ENCODE peak calls at places on chromosomes 11 and 22, in four cellular contexts. D is GM23248, J is neural progenitor cell, K is PC-3. I is an unnamed sample.

GRCh38 chr11:75325713-75326438 is 25.6 kb downstream of the ARRB1 start:
- DNase-seq in D (peak; percentile 98), J (no peak), K (peak; percentile 89), I (no peak)

GRCh38 chr11:112285918-112286317 is 25.3 kb upstream of the PLET1 start:
- DNase-seq in D (peak; percentile 56), J (peak; percentile 36), K (no peak), I (no peak)

GRCh38 chr11:106086135-106086534 is 8.7 kb downstream of the AASDHPPT start:
- DNase-seq in D (no peak), J (no peak), K (no peak), I (no peak)

GRCh38 chr11:33147559-33147958 is 13.7 kb downstream of the CSTF3 start:
- DNase-seq in D (no peak), J (no peak), K (peak; percentile 74), I (no peak)

GRCh38 chr11:1231396-1232327 is 8.8 kb downstream of the MUC5B start:
- DNase-seq in D (no peak), J (no peak), K (no peak), I (no peak)

GRCh38 chr11:2213890-2214526 is 42.4 kb upstream of the TH start:
- DNase-seq in D (no peak), J (no peak), K (no peak), I (no peak)

GRCh38 chr22:17411213-17411612 is 42.0 kb downstream of the CECR2 start:
- DNase-seq in D (no peak), J (no peak), K (no peak), I (no peak)

GRCh38 chr11:9091044-9091936 is at the start of gene SCUBE2:
- DNase-seq in D (peak; percentile 48), J (peak; percentile 68), K (no peak), I (no peak)

GRCh38 chr11:10022764-10023163 is 271.3 kb downstream of the SBF2 start:
- DNase-seq in D (no peak), J (no peak), K (no peak), I (no peak)

GRCh38 chr11:45920531-45921477 is 1.7 kb upstream of the LARGE2 start:
- DNase-seq in D (no peak), J (peak; percentile 33), K (no peak), I (no peak)

GRCh38 chr11:111269146-111269868 is 23.8 kb downstream of the POU2AF2 start:
- DNase-seq in D (no peak), J (peak; percentile 50), K (no peak), I (no peak)

GRCh38 chr22:30596886-30597285 is 5.2 kb upstream of the PES1 start:
- DNase-seq in D (no peak), J (no peak), K (no peak), I (no peak)

GRCh38 chr11:1744137-1744878 is 6.1 kb downstream of the IFITM10 start:
- DNase-seq in D (peak; percentile 19), J (no peak), K (no peak), I (no peak)

GRCh38 chr11:58788355-58789023 is 56.0 kb downstream of the GLYATL2 start:
- DNase-seq in D (peak; percentile 78), J (peak; percentile 57), K (peak; percentile 91), I (peak; percentile 66)

GRCh38 chr11:134980819-134981710 is 569.0 kb upstream of the B3GAT1 start:
- DNase-seq in D (no peak), J (no peak), K (no peak), I (no peak)

GRCh38 chr11:71519546-71519945 is 7.5 kb upstream of the KRTAP5-7 start:
- DNase-seq in D (no peak), J (no peak), K (no peak), I (no peak)

GRCh38 chr11:34840736-34841386 is 75.3 kb downstream of the APIP start:
- DNase-seq in D (peak; percentile 35), J (peak; percentile 46), K (peak; percentile 27), I (peak; percentile 67)

GRCh38 chr11:8099291-8099899 is 18.4 kb downstream of the TUB start:
- DNase-seq in D (peak; percentile 76), J (peak; percentile 75), K (peak; percentile 83), I (peak; percentile 70)

GRCh38 chr11:64607381-64608259 is 16.6 kb downstream of the SLC22A12 start:
- DNase-seq in D (peak; percentile 66), J (peak; percentile 56), K (peak; percentile 33), I (no peak)

GRCh38 chr11:87072787-87073186 is 35.1 kb downstream of the TMEM135 start:
- DNase-seq in D (no peak), J (no peak), K (peak; percentile 31), I (no peak)

GRCh38 chr11:75283391-75283931 is 42.9 kb downstream of the TPBGL start:
- DNase-seq in D (no peak), J (no peak), K (no peak), I (no peak)

GRCh38 chr11:36233226-36233625 is 56.0 kb downstream of the COMMD9 start:
- DNase-seq in D (no peak), J (no peak), K (no peak), I (no peak)

GRCh38 chr11:132604446-132604845 is 927.9 kb downstream of the OPCML start:
- DNase-seq in D (peak; percentile 80), J (no peak), K (no peak), I (no peak)

GRCh38 chr11:18329196-18329870 is 7.0 kb downstream of the GTF2H1 start:
- DNase-seq in D (no peak), J (no peak), K (peak; percentile 65), I (no peak)

GRCh38 chr11:43601511-43601910 is 79.0 kb upstream of the HSD17B12 start:
- DNase-seq in D (no peak), J (no peak), K (no peak), I (no peak)

GRCh38 chr22:40463727-40464126 is 93.3 kb downstream of the SGSM3 start:
- DNase-seq in D (no peak), J (no peak), K (no peak), I (peak; percentile 53)

GRCh38 chr11:132115454-132115853 is 745.0 kb downstream of the NTM start:
- DNase-seq in D (peak; percentile 65), J (no peak), K (peak; percentile 44), I (no peak)

GRCh38 chr11:67262731-67263675 is 3.3 kb upstream of the GRK2 start:
- DNase-seq in D (peak; percentile 94), J (peak; percentile 83), K (peak; percentile 92), I (peak; percentile 87)

DNA sequence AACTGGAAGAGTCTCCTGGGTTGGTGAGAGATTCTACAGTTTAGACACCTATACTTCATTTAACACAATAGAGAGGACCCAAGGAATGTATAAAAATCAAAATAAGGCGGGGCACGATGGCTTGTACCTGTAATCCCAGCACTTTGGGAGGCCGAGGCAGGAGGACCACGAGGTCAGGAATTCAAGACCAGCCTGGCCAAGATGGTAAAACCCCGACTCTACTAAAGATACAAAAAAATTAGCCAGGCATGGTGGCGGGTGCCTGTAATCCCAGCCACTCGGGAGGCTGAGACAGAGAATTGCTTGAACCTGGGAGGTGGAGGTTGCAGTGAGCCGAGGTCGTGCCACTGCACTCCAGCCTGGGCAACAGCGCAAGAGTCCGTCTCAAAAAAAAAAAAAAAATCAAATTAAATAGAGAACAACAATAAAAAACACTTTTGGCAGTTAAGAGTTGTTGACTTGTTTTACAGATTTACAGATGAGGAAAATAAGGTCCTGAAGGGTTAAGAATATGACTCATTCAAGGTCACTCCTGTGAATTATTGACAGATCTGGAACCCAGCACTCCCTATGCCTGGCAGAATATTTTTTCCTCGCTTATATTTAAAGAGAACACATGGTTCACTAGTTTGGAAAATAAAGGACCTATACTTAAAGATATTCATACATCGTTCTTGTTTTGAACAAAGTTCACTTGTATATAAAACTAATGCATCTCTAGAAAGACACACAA is 5.2 kb downstream of the LGR4 start:
- DNase-seq in D (no peak), J (no peak), K (no peak), I (no peak)
- H3K4me2 ChIP-seq in D (peak overlapping the region; percentile 85), J (peak overlapping the region; percentile 95), K (peak overlapping the region; percentile 94), I (no peak overlapping the region)

GRCh38 chr11:65781152-65781961 is 581 bp upstream of the AP5B1 start:
- DNase-seq in D (peak; percentile 48), J (peak; percentile 84), K (peak; percentile 39), I (no peak)
- TF ChIP-seq EZH2phosphoT487 in D (no peak), J (no peak), K (no peak), I (no peak)

DNA sequence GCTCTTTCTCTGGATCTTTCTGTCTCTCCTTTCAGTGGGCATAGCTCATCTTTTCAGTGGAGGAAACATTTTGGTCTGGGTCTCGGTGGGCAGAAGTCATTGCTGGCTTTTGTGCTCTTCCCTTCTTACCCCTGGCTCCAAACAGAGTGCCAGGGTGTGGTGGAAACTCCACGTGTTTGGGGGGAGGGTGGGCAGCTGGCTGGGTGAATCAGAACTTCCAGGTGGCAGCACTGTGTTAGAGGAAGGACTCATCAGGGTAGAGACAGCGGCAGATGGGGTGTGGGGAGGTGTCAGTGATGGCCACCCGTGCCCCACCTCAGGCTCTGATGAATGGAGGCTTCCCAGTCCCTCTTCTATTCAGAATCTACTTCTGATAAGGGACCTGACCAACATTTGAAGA is 114.0 kb downstream of the GRIK4 start:
- DNase-seq in D (no peak), J (no peak), K (no peak), I (no peak)
- H3K4me2 ChIP-seq in D (no peak overlapping the region), J (no peak overlapping the region), K (no peak overlapping the region), I (no peak overlapping the region)

GRCh38 chr22:24824915-24825314 is 18.9 kb downstream of the SGSM1 start:
- DNase-seq in D (no peak), J (no peak), K (no peak), I (no peak)

GRCh38 chr22:24823787-24824186 is 17.8 kb downstream of the SGSM1 start:
- DNase-seq in D (no peak), J (no peak), K (no peak), I (no peak)

GRCh38 chr22:24822471-24822870 is 16.5 kb downstream of the SGSM1 start:
- DNase-seq in D (no peak), J (no peak), K (no peak), I (no peak)

GRCh38 chr22:24826710-24827285 is 20.8 kb downstream of the SGSM1 start:
- DNase-seq in D (no peak), J (no peak), K (no peak), I (no peak)

GRCh38 chr22:24824250-24824649 is 18.2 kb downstream of the SGSM1 start:
- DNase-seq in D (no peak), J (no peak), K (no peak), I (no peak)
- TF ChIP-seq EZH2phosphoT487 in D (no peak), J (no peak), K (no peak), I (no peak)

DNA sequence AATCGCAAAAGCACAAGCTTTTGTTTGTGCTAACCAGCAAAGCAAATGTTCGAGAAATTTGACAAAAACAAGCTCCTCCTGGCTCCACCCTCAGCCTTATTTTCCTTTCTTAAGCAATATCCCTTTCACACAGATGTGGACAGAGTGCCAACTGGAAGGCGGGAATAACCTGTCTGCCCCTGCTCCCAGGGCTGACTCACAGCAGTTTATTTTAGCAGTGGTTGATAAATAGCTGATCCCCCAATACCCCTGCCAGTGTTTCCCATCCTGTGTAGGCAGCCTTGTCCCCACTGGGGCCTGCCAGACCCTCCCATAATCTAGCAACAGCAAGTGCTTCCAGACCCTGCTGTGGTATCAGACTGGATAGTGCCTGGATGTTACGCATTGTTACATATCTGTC is 53.5 kb downstream of the PARVA start:
- DNase-seq in D (peak; percentile 94), J (no peak), K (peak; percentile 75), I (no peak)
- H3K4me2 ChIP-seq in D (peak overlapping the region; percentile 60), J (no peak overlapping the region), K (peak overlapping the region; percentile 72), I (no peak overlapping the region)